ENCODE peak calls at places on chromosomes 1 and 21, in nine cellular contexts. I is NCI-H1417; D is ELF-1; T is hypothalamus; E is T-cell; J is stimulated activated CD4-positive, alpha-beta T cell treated with anti-CD3 and anti-CD28 coated beads, Interleukin-2, amount 100 ng/mL, for 48 hours; Q is activated naive CD8-positive, alpha-beta T cell treated with anti-CD3 and anti-CD28 coated beads, Interleukin-2, amount 50 U/mL, for 24 hours; F is tibial artery; L is SW480. M is an unnamed sample.

GRCh38 chr21:36162631-36163030 is 6.0 kb downstream of the DOP1B start:
- DNase-seq in I (no peak), D (no peak), T (no peak), E (no peak), J (no peak), Q (no peak), F (no peak), L (no peak), M (no peak)

GRCh38 chr21:25039461-25040380 is 567.6 kb downstream of the MRPL39 start:
- DNase-seq in I (peak; percentile 93), D (no peak), T (no peak), E (no peak), J (no peak), Q (no peak), F (no peak), L (peak; percentile 56), M (no peak)

GRCh38 chr21:31279986-31280385 is 64.1 kb downstream of the TIAM1 start:
- DNase-seq in I (no peak), D (no peak), T (no peak), E (no peak), J (no peak), Q (no peak), F (no peak), L (no peak), M (no peak)

GRCh38 chr1:66546045-66546810 is 12.3 kb downstream of the SGIP1 start:
- DNase-seq in I (no peak), D (no peak), T (no peak), E (no peak), J (no peak), Q (no peak), F (no peak), L (no peak), M (no peak)

GRCh38 chr1:172002725-172003345 is 161.5 kb downstream of the DNM3 start:
- DNase-seq in I (peak; percentile 72), D (peak; percentile 14), T (peak; percentile 2), E (no peak), J (no peak), Q (peak; percentile 6), F (no peak), L (peak; percentile 18), M (no peak)

GRCh38 chr1:158649052-158649451 is 37.5 kb downstream of the SPTA1 start:
- DNase-seq in I (no peak), D (no peak), T (no peak), E (no peak), J (no peak), Q (no peak), F (no peak), L (no peak), M (no peak)

GRCh38 chr1:51236548-51237312 is 657 bp downstream of the RNF11 start:
- DNase-seq in I (peak; percentile 73), D (peak; percentile 60), T (no peak), E (peak; percentile 12), J (peak; percentile 25), Q (peak; percentile 49), F (peak; percentile 78), L (peak; percentile 29), M (peak; percentile 74)

GRCh38 chr1:42176902-42177519 is 12.5 kb upstream of the GUCA2A start:
- DNase-seq in I (peak; percentile 66), D (peak; percentile 44), T (no peak), E (no peak), J (no peak), Q (no peak), F (no peak), L (peak; percentile 58), M (no peak)

GRCh38 chr1:11925938-11926292 is 312 bp downstream of the KIAA2013 start:
- DNase-seq in I (peak; percentile 35), D (no peak), T (no peak), E (no peak), J (no peak), Q (no peak), F (no peak), L (no peak), M (no peak)

GRCh38 chr1:88791192-88791591 is 100.2 kb downstream of the GTF2B start:
- DNase-seq in I (no peak), D (no peak), T (no peak), E (no peak), J (no peak), Q (no peak), F (no peak), L (no peak), M (no peak)

M was measured in amygdala.